ENCODE peak calls at places on chromosomes 12 and 14, in four cellular contexts. G is lower leg skin, M is adrenal gland, F is Peyer's patch. X is an unnamed sample.

GRCh38 chr12:132665794-132666193 is 21.3 kb downstream of the POLE start:
- DNase-seq in G (no peak), M (no peak), F (no peak), X (no peak)

GRCh38 chr14:36055681-36056225 is 120.8 kb downstream of the PTCSC3 start:
- DNase-seq in G (no peak), M (no peak), F (no peak), X (no peak)

GRCh38 chr12:38316391-38317129 is at the start of gene ALG10B:
- DNase-seq in G (peak; percentile 95), M (peak; percentile 98), F (peak; percentile 90), X (peak; percentile 96)

GRCh38 chr14:76574416-76574815 is 186.9 kb upstream of the VASH1 start:
- DNase-seq in G (no peak), M (no peak), F (no peak), X (no peak)

GRCh38 chr12:116339062-116339461 is 61.6 kb upstream of the MED13L start:
- DNase-seq in G (no peak), M (no peak), F (no peak), X (no peak)

GRCh38 chr12:41636658-41637057 is 448.5 kb downstream of the PDZRN4 start:
- DNase-seq in G (no peak), M (no peak), F (no peak), X (no peak)

GRCh38 chr12:48191096-48191495 is 7.7 kb downstream of the CCDC184 start:
- DNase-seq in G (no peak), M (no peak), F (no peak), X (no peak)

GRCh38 chr12:43267782-43268181 is 284.2 kb downstream of the ADAMTS20 start:
- DNase-seq in G (no peak), M (no peak), F (no peak), X (peak; percentile 92)

GRCh38 chr14:98775892-98776291 is 496.1 kb downstream of the BCL11B start:
- DNase-seq in G (no peak), M (no peak), F (no peak), X (no peak)

GRCh38 chr12:452667-453210 is 7.0 kb upstream of the B4GALNT3 start:
- DNase-seq in G (no peak), M (peak; percentile 63), F (no peak), X (no peak)

GRCh38 chr12:122830517-122831214 is 4.6 kb upstream of the HIP1R start:
- DNase-seq in G (no peak), M (no peak), F (no peak), X (no peak)

GRCh38 chr12:63991036-63991547 is 146.6 kb downstream of the SRGAP1 start:
- DNase-seq in G (no peak), M (no peak), F (no peak), X (no peak)

GRCh38 chr14:25004389-25004809 is 45.5 kb downstream of the STXBP6 start:
- DNase-seq in G (no peak), M (no peak), F (no peak), X (no peak)

GRCh38 chr14:66228267-66228970 is 257.8 kb upstream of the CCDC196 start:
- DNase-seq in G (no peak), M (no peak), F (no peak), X (no peak)

GRCh38 chr14:51783765-51784164 is 76.6 kb upstream of the GNG2 start:
- DNase-seq in G (no peak), M (no peak), F (no peak), X (no peak)

GRCh38 chr12:32680787-32681186 is 1.7 kb downstream of the DNM1L start:
- DNase-seq in G (no peak), M (no peak), F (no peak), X (no peak)

GRCh38 chr12:32679910-32680217 is 763 bp downstream of the DNM1L start:
- DNase-seq in G (no peak), M (no peak), F (no peak), X (peak; percentile 59)

GRCh38 chr12:32681272-32681671 is 2.2 kb downstream of the DNM1L start:
- DNase-seq in G (no peak), M (no peak), F (no peak), X (no peak)

DNA sequence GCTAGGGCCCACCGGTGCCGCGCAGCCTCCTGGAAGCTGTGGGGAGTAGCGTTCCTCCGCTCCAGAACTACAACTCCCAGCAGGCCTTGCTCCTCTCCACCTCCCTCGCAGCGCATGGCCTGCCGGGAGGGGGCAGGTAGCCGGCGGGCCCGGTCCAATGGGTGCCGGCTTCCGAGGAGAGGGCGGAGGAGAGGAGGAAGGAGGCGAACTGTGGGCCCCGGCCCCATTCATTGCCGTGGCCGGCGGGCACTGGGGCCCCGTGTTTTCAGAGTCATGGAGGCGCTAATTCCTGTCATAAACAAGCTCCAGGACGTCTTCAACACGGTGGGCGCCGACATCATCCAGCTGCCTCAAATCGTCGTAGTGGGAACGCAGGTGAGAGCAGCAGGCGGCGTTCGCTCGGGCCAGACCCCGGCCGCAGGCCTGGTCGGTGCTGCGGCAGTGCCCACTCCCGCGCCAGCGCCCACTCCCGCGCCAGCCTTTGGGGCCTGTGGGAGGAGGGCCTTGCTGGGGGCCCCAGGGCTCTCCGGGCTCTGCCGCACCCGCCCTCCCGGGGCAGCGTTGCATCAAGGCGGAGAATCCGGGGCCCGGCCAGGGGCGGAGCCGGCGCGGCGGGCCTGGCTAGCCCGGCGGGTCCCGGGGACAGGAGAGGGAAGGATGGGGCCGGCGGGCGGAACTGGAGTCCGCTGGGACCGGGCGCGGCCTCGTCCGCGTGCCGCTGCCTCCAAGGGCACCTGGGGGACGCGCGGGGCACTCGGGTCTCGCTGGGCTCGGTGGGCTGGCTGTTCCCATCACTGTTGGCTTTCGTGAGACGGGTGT is at the start of gene DNM1L:
- DNase-seq in G (peak; percentile 92), M (peak; percentile 96), F (peak; percentile 92), X (peak; percentile 96)
- TF ChIP-seq POLR2A in G (no peak), M (peak; percentile 70), F (peak; percentile 79), X (peak; percentile 91)

DNA sequence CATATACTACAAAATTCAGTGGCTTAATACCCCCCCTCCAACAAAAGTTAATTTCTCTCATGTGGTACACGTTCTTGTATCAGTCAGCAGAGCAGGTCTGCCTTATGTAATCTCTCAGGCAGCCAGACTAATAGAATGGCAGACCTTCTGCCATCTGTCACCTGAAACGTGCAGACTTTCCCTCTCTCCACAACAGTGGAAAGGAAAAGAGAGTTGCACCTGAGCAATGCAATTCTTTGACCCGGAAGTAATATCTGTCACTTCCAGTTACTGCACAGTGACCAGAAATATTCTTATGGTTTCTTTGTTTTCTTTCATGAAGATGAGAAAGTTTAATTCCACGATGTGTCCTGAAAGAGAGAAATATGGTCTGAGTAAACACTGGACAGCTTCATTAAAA is 14.4 kb downstream of the KERA start:
- DNase-seq in G (no peak), M (no peak), F (no peak), X (no peak)
- TF ChIP-seq POLR2A in G (no peak), M (no peak), F (no peak), X (no peak)

GRCh38 chr14:105144231-105144665 is 24.3 kb downstream of the JAG2 start:
- DNase-seq in G (no peak), M (no peak), F (no peak), X (no peak)

GRCh38 chr14:105145381-105146180 is 23.0 kb downstream of the JAG2 start:
- DNase-seq in G (no peak), M (no peak), F (no peak), X (no peak)

GRCh38 chr14:105142651-105143450 is 25.7 kb downstream of the JAG2 start:
- DNase-seq in G (no peak), M (no peak), F (no peak), X (no peak)

GRCh38 chr14:105144666-105145380 is 23.8 kb downstream of the JAG2 start:
- DNase-seq in G (no peak), M (no peak), F (no peak), X (no peak)

GRCh38 chr14:105143451-105144230 is 24.9 kb downstream of the JAG2 start:
- DNase-seq in G (no peak), M (no peak), F (no peak), X (no peak)
- TF ChIP-seq POLR2A in G (no peak), M (no peak), F (no peak), X (no peak)

GRCh38 chr12:114691196-114691595 is 7.2 kb upstream of the TBX3 start:
- DNase-seq in G (no peak), M (peak; percentile 73), F (no peak), X (no peak)
- TF ChIP-seq POLR2A in G (no peak), M (no peak), F (no peak), X (no peak)